ENCODE peak calls at places on chromosome 9, in four cellular contexts. Z is WTC11, J is HepG2, B is K562. W is an unnamed sample.

GRCh38 chr9:131666779-131667178 is 73.1 kb downstream of the RAPGEF1 start:
- DNase-seq in Z (no peak), J (no peak), B (no peak), W (no peak)

GRCh38 chr9:70553718-70554673 is 139.5 kb upstream of the KLF9 start:
- DNase-seq in J (no peak), Z (peak), B (no peak), W (no peak)

GRCh38 chr9:12980482-12980881 is 205.7 kb downstream of the LURAP1L start:
- DNase-seq in J (no peak), B (no peak), Z (no peak), W (no peak)

GRCh38 chr9:113417370-113417769 is 6.8 kb downstream of the C9orf43 start:
- DNase-seq in J (no peak), Z (no peak), B (no peak), W (no peak)

GRCh38 chr9:137449931-137450537 is 8.9 kb upstream of the ENTPD8 start:
- DNase-seq in Z (no peak), B (peak), J (no peak), W (no peak)

GRCh38 chr9:101601904-101602765 is 7.4 kb upstream of the PPP3R2 start:
- DNase-seq in J (peak), B (peak), Z (peak), W (peak)

GRCh38 chr9:128065907-128066712 is 1.0 kb downstream of the NAIF1 start:
- DNase-seq in J (no peak), B (peak), Z (no peak), W (no peak)

GRCh38 chr9:134644715-134645606 is 3.4 kb downstream of the COL5A1 start:
- DNase-seq in B (peak), Z (no peak), J (no peak), W (no peak)

GRCh38 chr9:88355166-88355565 is 33.1 kb upstream of the SPIN1 start:
- DNase-seq in Z (no peak), J (no peak), B (no peak), W (no peak)

GRCh38 chr9:115850548-115851304 is 302.9 kb upstream of the PAPPA start:
- DNase-seq in B (no peak), J (no peak), Z (no peak), W (no peak)

GRCh38 chr9:112059980-112060348 is 115.1 kb downstream of the SUSD1 start:
- DNase-seq in J (no peak), Z (no peak), B (no peak), W (no peak)

GRCh38 chr9:37146372-37146771 is 26.0 kb downstream of the ZCCHC7 start:
- DNase-seq in J (no peak), Z (no peak), B (no peak), W (no peak)

GRCh38 chr9:131728961-131729360 is 10.9 kb downstream of the RAPGEF1 start:
- DNase-seq in B (no peak), Z (no peak), J (no peak), W (no peak)

GRCh38 chr9:91960367-91960766 is 10.3 kb upstream of the ROR2 start:
- DNase-seq in B (no peak), J (no peak), Z (no peak), W (no peak)

GRCh38 chr9:126842977-126843799 is 17.3 kb upstream of the ZBTB34 start:
- DNase-seq in B (no peak), Z (no peak), J (no peak), W (no peak)
- TF ChIP-seq ELF4 in B (no peak), Z (no peak), J (no peak), W (no peak)

DNA sequence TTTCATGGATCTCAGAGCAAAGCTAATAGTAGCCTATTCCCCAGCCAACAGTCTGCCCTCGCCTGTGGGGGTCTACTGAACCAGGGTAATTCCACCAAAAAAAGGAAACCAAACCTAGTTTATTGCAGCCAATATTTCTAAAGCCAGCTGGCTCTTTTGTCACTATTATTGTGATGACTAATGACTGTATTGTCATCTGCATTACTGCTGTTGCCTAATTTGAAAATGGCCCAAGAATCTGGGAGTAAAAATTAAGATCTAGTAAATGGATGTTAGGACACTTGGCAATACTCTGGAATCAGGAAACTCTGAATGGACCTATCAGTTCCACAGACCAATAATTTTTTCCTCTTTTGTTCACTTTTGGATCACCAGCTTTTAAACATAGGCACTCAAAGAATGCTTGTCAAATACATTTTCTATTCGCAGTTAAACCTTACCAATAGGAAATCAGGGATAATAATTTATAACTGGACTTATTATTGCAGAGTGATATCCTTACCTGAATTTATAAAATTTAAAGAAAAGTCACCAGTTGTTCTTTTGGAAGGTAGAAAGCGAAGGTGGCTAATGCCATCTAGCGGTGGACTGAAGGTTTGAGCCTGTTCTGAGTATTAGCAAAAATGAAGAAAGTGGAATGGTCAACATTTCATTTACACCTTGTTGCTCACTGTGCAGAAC is 69.2 kb downstream of the SYK start:
- DNase-seq in Z (no peak), J (peak), B (peak), W (peak)
- TF ChIP-seq ELF4 in Z (no peak), J (no peak), B (no peak), W (no peak)

GRCh38 chr9:93300585-93301081 is 116.7 kb downstream of the WNK2 start:
- DNase-seq in B (peak), Z (peak), J (no peak), W (no peak)

GRCh38 chr9:93302586-93303257 is 118.8 kb downstream of the WNK2 start:
- DNase-seq in J (peak), Z (peak), B (peak), W (peak)

GRCh38 chr9:93301911-93302525 is 118.1 kb downstream of the WNK2 start:
- DNase-seq in J (no peak), Z (peak), B (peak), W (no peak)

GRCh38 chr9:93300175-93300572 is 116.2 kb downstream of the WNK2 start:
- DNase-seq in J (no peak), Z (no peak), B (no peak), W (no peak)

DNA sequence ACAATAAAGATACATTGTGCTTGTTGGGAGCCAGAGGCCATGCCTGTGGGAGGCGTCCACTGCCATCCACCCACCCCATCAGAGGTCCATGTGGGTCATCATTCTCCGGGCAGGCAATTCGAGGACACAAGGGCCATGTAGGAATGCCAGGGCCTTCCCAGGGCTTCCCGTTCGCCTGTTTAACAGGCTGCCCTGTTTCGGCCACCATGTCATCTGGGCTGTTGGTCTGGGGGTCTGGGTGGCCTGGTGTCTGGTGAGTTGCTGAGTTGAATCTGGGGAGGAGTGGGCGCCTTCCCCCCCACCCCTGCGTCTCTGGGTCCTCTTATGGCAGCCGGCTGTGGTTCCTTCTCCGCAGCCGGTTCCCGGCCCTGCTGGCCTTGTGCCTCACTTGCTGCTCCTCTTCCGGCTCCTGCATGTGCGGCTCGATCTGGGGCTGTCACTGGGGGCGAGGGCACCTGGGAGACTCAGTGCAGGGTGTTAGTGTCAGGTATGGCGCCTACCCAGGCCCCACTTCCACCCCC is 117.4 kb downstream of the WNK2 start:
- DNase-seq in B (peak), J (no peak), Z (peak), W (no peak)
- TF ChIP-seq ELF4 in B (no peak), J (no peak), Z (no peak), W (no peak)

GRCh38 chr9:33992622-33993021 is 56.1 kb downstream of the UBAP2 start:
- DNase-seq in B (no peak), J (no peak), Z (no peak), W (no peak)

GRCh38 chr9:33993104-33993503 is 55.6 kb downstream of the UBAP2 start:
- DNase-seq in J (no peak), B (no peak), Z (no peak), W (no peak)

GRCh38 chr9:33988219-33988890 is 60.3 kb downstream of the UBAP2 start:
- DNase-seq in Z (no peak), B (no peak), J (no peak), W (no peak)
- TF ChIP-seq ELF4 in Z (no peak), B (no peak), J (no peak), W (no peak)

GRCh38 chr9:109248133-109248581 is 72.7 kb downstream of the EPB41L4B start:
- DNase-seq in J (peak), Z (no peak), B (no peak), W (no peak)
- TF ChIP-seq ELF4 in J (no peak), Z (no peak), B (no peak), W (no peak)

DNA sequence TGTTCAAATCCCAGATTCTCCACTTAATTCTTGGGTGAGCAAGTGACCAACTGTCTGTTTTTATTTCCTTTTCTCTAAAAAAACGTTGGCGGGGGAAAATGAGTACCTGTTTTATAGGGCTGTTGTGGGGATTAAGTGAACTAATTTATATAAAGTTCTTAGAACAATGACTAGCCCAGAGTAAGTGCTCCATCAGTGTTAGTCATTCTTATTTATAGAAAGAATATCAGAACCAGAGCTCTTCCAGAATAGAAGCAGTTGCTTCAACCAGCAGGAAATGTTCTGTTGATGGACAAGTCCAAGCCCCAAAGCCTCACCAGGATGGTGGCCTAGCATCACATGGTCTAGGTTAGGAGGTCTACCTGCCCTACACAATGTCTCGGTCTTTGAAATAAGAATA is 379.2 kb downstream of the ACTL7B start:
- DNase-seq in B (no peak), J (no peak), Z (no peak), W (no peak)
- TF ChIP-seq ELF4 in B (no peak), J (no peak), Z (no peak), W (no peak)

W was measured in HEK293T.